ENCODE peak calls at places on chromosomes 13 and 19, in seven cellular contexts. One of them, this sample, is unnamed.

GRCh38 chr13:46893820-46894533 is 2.9 kb downstream of the HTR2A start:
- DNase-seq in suprapubic skin: peak; percentile 84
- DNase-seq in endothelial cell: peak; percentile 79
- DNase-seq in hepatocyte: peak; percentile 87
- DNase-seq in OCI-M1: peak; percentile 85
- DNase-seq in Peyer's patch: peak; percentile 29
- DNase-seq in DMS79: no peak
- DNase-seq in this sample: peak; percentile 23

GRCh38 chr19:2820112-2820702 is 539 bp downstream of the ZNF554 start:
- DNase-seq in hepatocyte: peak; percentile 35
- DNase-seq in suprapubic skin: no peak
- DNase-seq in endothelial cell: peak; percentile 27
- DNase-seq in OCI-M1: no peak
- DNase-seq in Peyer's patch: no peak
- DNase-seq in DMS79: no peak
- DNase-seq in this sample: no peak

GRCh38 chr19:48085077-48085476 is 25.5 kb downstream of the PLA2G4C start:
- DNase-seq in DMS79: no peak
- DNase-seq in OCI-M1: no peak
- DNase-seq in hepatocyte: no peak
- DNase-seq in suprapubic skin: no peak
- DNase-seq in Peyer's patch: no peak
- DNase-seq in endothelial cell: no peak
- DNase-seq in this sample: no peak

GRCh38 chr13:20990910-20991525 is 70.4 kb downstream of the LATS2 start:
- DNase-seq in OCI-M1: no peak
- DNase-seq in hepatocyte: no peak
- DNase-seq in endothelial cell: no peak
- DNase-seq in Peyer's patch: no peak
- DNase-seq in suprapubic skin: no peak
- DNase-seq in DMS79: no peak
- DNase-seq in this sample: no peak

GRCh38 chr19:10518444-10519361 is 1.5 kb upstream of the S1PR5 start:
- DNase-seq in hepatocyte: no peak
- DNase-seq in endothelial cell: no peak
- DNase-seq in OCI-M1: no peak
- DNase-seq in Peyer's patch: no peak
- DNase-seq in DMS79: no peak
- DNase-seq in suprapubic skin: no peak
- DNase-seq in this sample: no peak

GRCh38 chr13:113969973-113970611 is 3.8 kb downstream of the C13orf46 start:
- DNase-seq in hepatocyte: no peak
- DNase-seq in suprapubic skin: no peak
- DNase-seq in Peyer's patch: no peak
- DNase-seq in OCI-M1: no peak
- DNase-seq in endothelial cell: no peak
- DNase-seq in DMS79: no peak
- DNase-seq in this sample: peak; percentile 74

GRCh38 chr19:17484520-17485180 is 14.3 kb downstream of the SLC27A1 start:
- DNase-seq in OCI-M1: no peak
- DNase-seq in suprapubic skin: no peak
- DNase-seq in endothelial cell: no peak
- DNase-seq in hepatocyte: no peak
- DNase-seq in DMS79: no peak
- DNase-seq in Peyer's patch: no peak
- DNase-seq in this sample: no peak

GRCh38 chr13:107379398-107380155 is 811.6 kb upstream of the ARGLU1 start:
- DNase-seq in suprapubic skin: no peak
- DNase-seq in endothelial cell: no peak
- DNase-seq in Peyer's patch: no peak
- DNase-seq in OCI-M1: no peak
- DNase-seq in hepatocyte: no peak
- DNase-seq in DMS79: no peak
- DNase-seq in this sample: no peak

GRCh38 chr19:51295382-51296126 is 15.9 kb upstream of the IGLON5 start:
- DNase-seq in OCI-M1: no peak
- DNase-seq in hepatocyte: no peak
- DNase-seq in Peyer's patch: no peak
- DNase-seq in endothelial cell: no peak
- DNase-seq in suprapubic skin: peak; percentile 44
- DNase-seq in DMS79: peak; percentile 31
- DNase-seq in this sample: no peak

GRCh38 chr19:36009220-36009619 is 607 bp upstream of the SYNE4 start:
- DNase-seq in suprapubic skin: no peak
- DNase-seq in DMS79: peak; percentile 11
- DNase-seq in hepatocyte: peak; percentile 85
- DNase-seq in endothelial cell: peak; percentile 68
- DNase-seq in OCI-M1: peak; percentile 60
- DNase-seq in Peyer's patch: peak; percentile 34
- DNase-seq in this sample: peak; percentile 52

GRCh38 chr19:17829855-17830566 is 8.7 kb upstream of the INSL3 start:
- DNase-seq in hepatocyte: peak; percentile 72
- DNase-seq in DMS79: peak; percentile 7
- DNase-seq in Peyer's patch: no peak
- DNase-seq in endothelial cell: peak; percentile 62
- DNase-seq in suprapubic skin: no peak
- DNase-seq in OCI-M1: no peak
- DNase-seq in this sample: peak; percentile 51

GRCh38 chr19:53511933-53512374 is 26.0 kb upstream of the ZNF331 start:
- DNase-seq in DMS79: no peak
- DNase-seq in hepatocyte: peak; percentile 83
- DNase-seq in suprapubic skin: no peak
- DNase-seq in Peyer's patch: peak; percentile 35
- DNase-seq in OCI-M1: peak; percentile 83
- DNase-seq in endothelial cell: peak; percentile 79
- DNase-seq in this sample: peak; percentile 44

GRCh38 chr13:74868044-74868443 is 613.9 kb downstream of the TBC1D4 start:
- DNase-seq in DMS79: no peak
- DNase-seq in Peyer's patch: no peak
- DNase-seq in OCI-M1: no peak
- DNase-seq in endothelial cell: no peak
- DNase-seq in hepatocyte: no peak
- DNase-seq in suprapubic skin: no peak
- DNase-seq in this sample: no peak

GRCh38 chr19:6765738-6766356 is 1.4 kb downstream of the SH2D3A start:
- DNase-seq in DMS79: peak; percentile 41
- DNase-seq in Peyer's patch: peak; percentile 37
- DNase-seq in suprapubic skin: peak; percentile 88
- DNase-seq in OCI-M1: no peak
- DNase-seq in endothelial cell: no peak
- DNase-seq in hepatocyte: peak; percentile 94
- DNase-seq in this sample: peak; percentile 98

GRCh38 chr19:45075215-45076028 is 856 bp downstream of the ZNF296 start:
- DNase-seq in Peyer's patch: peak; percentile 92
- DNase-seq in DMS79: no peak
- DNase-seq in endothelial cell: no peak
- DNase-seq in hepatocyte: peak; percentile 77
- DNase-seq in suprapubic skin: peak; percentile 89
- DNase-seq in OCI-M1: peak; percentile 97
- DNase-seq in this sample: peak; percentile 94

GRCh38 chr13:47239025-47239424 is 342.2 kb upstream of the HTR2A start:
- DNase-seq in OCI-M1: no peak
- DNase-seq in Peyer's patch: no peak
- DNase-seq in suprapubic skin: no peak
- DNase-seq in DMS79: no peak
- DNase-seq in hepatocyte: peak; percentile 14
- DNase-seq in endothelial cell: no peak
- DNase-seq in this sample: no peak

GRCh38 chr19:343451-343931 is 1.1 kb downstream of the MIER2 start:
- DNase-seq in hepatocyte: no peak
- DNase-seq in suprapubic skin: no peak
- DNase-seq in OCI-M1: no peak
- DNase-seq in endothelial cell: no peak
- DNase-seq in DMS79: no peak
- DNase-seq in Peyer's patch: no peak
- DNase-seq in this sample: no peak

GRCh38 chr19:48999481-49000325 is 6.0 kb downstream of the RUVBL2 start:
- DNase-seq in suprapubic skin: no peak
- DNase-seq in hepatocyte: peak; percentile 79
- DNase-seq in OCI-M1: peak; percentile 69
- DNase-seq in Peyer's patch: peak; percentile 41
- DNase-seq in endothelial cell: peak; percentile 83
- DNase-seq in DMS79: no peak
- DNase-seq in this sample: peak; percentile 64

GRCh38 chr13:106602178-106602577 is 34.2 kb upstream of the ARGLU1 start:
- DNase-seq in hepatocyte: no peak
- DNase-seq in DMS79: peak; percentile 85
- DNase-seq in suprapubic skin: no peak
- DNase-seq in OCI-M1: no peak
- DNase-seq in Peyer's patch: no peak
- DNase-seq in endothelial cell: no peak
- DNase-seq in this sample: peak; percentile 37

GRCh38 chr19:46412034-46412982 is 1.1 kb downstream of the CCDC8 start:
- DNase-seq in hepatocyte: peak; percentile 40
- DNase-seq in suprapubic skin: no peak
- DNase-seq in OCI-M1: no peak
- DNase-seq in Peyer's patch: no peak
- DNase-seq in endothelial cell: no peak
- DNase-seq in DMS79: no peak
- DNase-seq in this sample: no peak

GRCh38 chr13:20431687-20432384 is 93.8 kb downstream of the CRYL1 start:
- DNase-seq in hepatocyte: no peak
- DNase-seq in OCI-M1: no peak
- DNase-seq in endothelial cell: no peak
- DNase-seq in Peyer's patch: no peak
- DNase-seq in DMS79: no peak
- DNase-seq in suprapubic skin: no peak
- DNase-seq in this sample: no peak

GRCh38 chr19:1787116-1787515 is 25.0 kb downstream of the ATP8B3 start:
- DNase-seq in suprapubic skin: no peak
- DNase-seq in Peyer's patch: no peak
- DNase-seq in OCI-M1: no peak
- DNase-seq in endothelial cell: no peak
- DNase-seq in hepatocyte: no peak
- DNase-seq in DMS79: no peak
- DNase-seq in this sample: peak; percentile 51

GRCh38 chr19:19256072-19256969 is 16.8 kb downstream of the TM6SF2 start:
- DNase-seq in hepatocyte: no peak
- DNase-seq in Peyer's patch: no peak
- DNase-seq in DMS79: peak; percentile 48
- DNase-seq in suprapubic skin: no peak
- DNase-seq in OCI-M1: no peak
- DNase-seq in endothelial cell: no peak
- DNase-seq in this sample: peak; percentile 25

GRCh38 chr19:32166238-32166637 is 179.2 kb upstream of the ZNF507 start:
- DNase-seq in endothelial cell: no peak
- DNase-seq in OCI-M1: no peak
- DNase-seq in hepatocyte: no peak
- DNase-seq in DMS79: peak; percentile 6
- DNase-seq in suprapubic skin: no peak
- DNase-seq in Peyer's patch: no peak
- DNase-seq in this sample: no peak

GRCh38 chr13:19860884-19861655 is 2.4 kb downstream of the ZMYM5 start:
- DNase-seq in hepatocyte: peak; percentile 38
- DNase-seq in DMS79: no peak
- DNase-seq in Peyer's patch: no peak
- DNase-seq in suprapubic skin: no peak
- DNase-seq in OCI-M1: no peak
- DNase-seq in endothelial cell: no peak
- DNase-seq in this sample: no peak

GRCh38 chr13:106398289-106398688 is 137.2 kb downstream of the EFNB2 start:
- DNase-seq in endothelial cell: no peak
- DNase-seq in suprapubic skin: no peak
- DNase-seq in hepatocyte: no peak
- DNase-seq in OCI-M1: no peak
- DNase-seq in DMS79: no peak
- DNase-seq in Peyer's patch: no peak
- DNase-seq in this sample: no peak

GRCh38 chr19:33705090-33705847 is 83.5 kb downstream of the CHST8 start:
- DNase-seq in suprapubic skin: no peak
- DNase-seq in OCI-M1: no peak
- DNase-seq in endothelial cell: no peak
- DNase-seq in hepatocyte: no peak
- DNase-seq in DMS79: no peak
- DNase-seq in Peyer's patch: no peak
- DNase-seq in this sample: no peak

GRCh38 chr19:40444181-40445005 is at the start of gene SERTAD3:
- DNase-seq in Peyer's patch: peak; percentile 99
- DNase-seq in suprapubic skin: peak; percentile 99
- DNase-seq in endothelial cell: peak; percentile 99
- DNase-seq in DMS79: peak; percentile 83
- DNase-seq in hepatocyte: peak; percentile 99
- DNase-seq in OCI-M1: peak; percentile 99
- DNase-seq in this sample: peak; percentile 95

This sample was measured in small intestine.